ENCODE peak calls at places on chromosomes 3 and 15, in six cellular contexts. D is K562, E is HepG2, Z is GM12878, F is H1, X is GM12892. A is an unnamed sample.

GRCh38 chr3:107668398-107668797 is 145.6 kb downstream of the BBX start:
- DNase-seq in F (no peak), E (no peak), Z (no peak), X (no peak), D (no peak), A (no peak)

GRCh38 chr3:186953011-186953487 is 22.7 kb downstream of the ST6GAL1 start:
- DNase-seq in E (no peak), X (no peak), Z (no peak), F (no peak), D (no peak), A (no peak)

GRCh38 chr3:177557561-177557960 is 360.3 kb upstream of the TBL1XR1 start:
- DNase-seq in E (no peak), F (no peak), X (no peak), Z (no peak), D (no peak), A (no peak)

GRCh38 chr15:58694641-58695398 is 54.7 kb downstream of the ADAM10 start:
- DNase-seq in X (no peak), Z (no peak), F (no peak), D (no peak), E (no peak), A (no peak)

GRCh38 chr15:59223736-59224135 is 17.1 kb downstream of the LDHAL6B start:
- DNase-seq in Z (no peak), D (no peak), F (no peak), E (no peak), X (no peak), A (no peak)

GRCh38 chr3:10561162-10561561 is 55.8 kb upstream of the ATP2B2 start:
- DNase-seq in E (no peak), D (no peak), Z (no peak), F (no peak), X (no peak), A (no peak)

GRCh38 chr3:54963621-54964020 is 35.8 kb upstream of the LRTM1 start:
- DNase-seq in X (no peak), Z (no peak), F (no peak), D (no peak), E (no peak), A (no peak)

GRCh38 chr3:11716576-11717250 is 73.0 kb upstream of the VGLL4 start:
- DNase-seq in Z (no peak), D (no peak), X (no peak), F (no peak), E (no peak), A (no peak)

GRCh38 chr3:126607214-126607908 is 47.6 kb downstream of the TXNRD3 start:
- DNase-seq in F (no peak), D (peak), E (no peak), Z (no peak), X (no peak), A (no peak)

GRCh38 chr3:154486949-154487348 is 57.0 kb upstream of the GPR149 start:
- DNase-seq in Z (no peak), D (no peak), E (no peak), F (no peak), X (no peak), A (no peak)

GRCh38 chr3:127738192-127738840 is 65.6 kb downstream of the ABTB1 start:
- DNase-seq in X (no peak), F (no peak), Z (no peak), D (no peak), E (no peak), A (no peak)

GRCh38 chr3:35081902-35082301 is 557.4 kb upstream of the ARPP21 start:
- DNase-seq in F (no peak), E (no peak), D (no peak), Z (no peak), X (no peak), A (no peak)

GRCh38 chr15:79265987-79266579 is 16.4 kb upstream of the ANKRD34C start:
- DNase-seq in E (no peak), F (no peak), X (no peak), Z (no peak), D (no peak), A (no peak)

GRCh38 chr15:53193149-53193548 is 403.0 kb upstream of the ONECUT1 start:
- DNase-seq in E (peak), D (no peak), X (no peak), Z (no peak), F (no peak), A (no peak)

GRCh38 chr3:15783361-15783969 is 14.3 kb downstream of the ANKRD28 start:
- DNase-seq in E (no peak), X (no peak), Z (no peak), F (no peak), D (no peak), A (no peak)

GRCh38 chr15:57591822-57592367 is at the start of gene MYZAP:
- DNase-seq in E (no peak), Z (no peak), X (peak), D (peak), F (no peak), A (peak)

GRCh38 chr3:85576091-85576690 is 617.4 kb downstream of the CADM2 start:
- DNase-seq in D (peak), F (peak), X (no peak), E (peak), Z (no peak), A (peak)

GRCh38 chr15:78714890-78715289 is 73.9 kb upstream of the CHRNB4 start:
- DNase-seq in Z (no peak), D (no peak), X (no peak), F (no peak), E (peak), A (no peak)

GRCh38 chr3:129605593-129606521 is 619 bp downstream of the PLXND1 start:
- DNase-seq in Z (no peak), F (no peak), X (no peak), E (no peak), D (peak), A (peak)

GRCh38 chr15:91271565-91272153 is 171.6 kb downstream of the SV2B start:
- DNase-seq in Z (peak), F (no peak), X (no peak), D (peak), E (peak), A (peak)

GRCh38 chr3:4754180-4755086 is 224.8 kb upstream of the BHLHE40 start:
- DNase-seq in E (no peak), X (peak), F (no peak), Z (peak), D (no peak), A (peak)

GRCh38 chr3:37282996-37283395 is 108.6 kb upstream of the LRRFIP2 start:
- DNase-seq in E (no peak), X (no peak), D (no peak), F (no peak), Z (no peak), A (no peak)

DNA sequence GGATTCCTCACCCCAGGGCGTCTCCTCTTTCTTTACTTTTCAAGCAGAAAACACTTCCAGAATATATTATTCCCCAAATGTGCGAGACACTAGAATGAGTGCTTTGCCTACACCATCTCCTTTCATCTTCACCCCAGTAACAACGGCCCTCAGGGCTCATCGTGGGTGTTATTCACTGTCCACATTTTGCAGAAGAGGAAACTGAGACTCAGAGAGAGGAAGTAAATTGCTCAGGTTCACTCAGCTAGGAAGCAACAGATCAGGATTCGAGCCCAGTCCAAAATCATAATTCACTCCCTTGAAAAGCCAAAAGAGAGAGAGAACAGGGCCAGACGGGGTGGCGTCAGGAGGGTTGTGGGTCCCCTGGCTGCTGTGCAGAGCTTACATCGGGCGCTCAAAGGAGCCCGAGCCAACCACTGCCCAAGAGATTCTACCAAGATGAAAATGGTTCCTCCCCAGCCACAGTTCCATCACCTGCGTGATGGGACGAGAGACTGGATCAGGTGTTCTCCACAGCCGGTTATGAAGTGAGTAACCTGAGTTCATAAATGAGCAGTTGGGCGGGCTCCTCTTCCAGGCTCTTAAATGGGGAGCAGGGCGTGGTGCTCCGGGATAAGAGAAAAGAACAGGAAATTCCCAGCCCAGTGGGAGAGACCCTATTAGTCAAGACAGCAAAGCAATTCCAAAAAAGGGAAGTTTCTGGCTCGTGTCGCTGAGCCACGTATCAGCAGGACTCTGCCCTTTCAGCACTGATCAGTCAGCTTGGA is 48.6 kb upstream of the FLNB start:
- DNase-seq in Z (no peak), X (no peak), F (no peak), D (no peak), E (no peak), A (no peak)
- TF ChIP-seq POLR2A in Z (no peak), X (no peak), F (no peak), D (no peak), E (no peak), A (no peak)

DNA sequence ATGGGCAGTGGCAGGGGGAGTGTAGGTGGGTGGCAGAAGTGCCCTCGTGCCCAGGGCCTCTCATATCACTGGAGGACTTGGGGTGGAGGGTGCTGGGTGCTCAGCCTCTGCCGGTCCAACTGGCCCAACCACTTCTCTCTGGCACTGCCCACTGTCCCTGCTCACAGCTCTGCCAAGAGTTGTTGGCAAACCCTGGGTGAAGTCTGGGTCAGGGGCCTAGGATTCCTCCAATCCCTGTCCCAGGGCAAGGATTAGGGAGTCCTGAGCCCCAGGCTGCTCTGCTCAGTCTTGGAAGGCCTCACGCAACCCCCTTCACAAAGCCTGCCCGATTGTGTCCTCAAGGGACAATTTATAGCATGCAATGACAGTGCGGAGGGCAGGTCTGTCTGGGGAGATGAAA is 5.2 kb upstream of the PRKCD start:
- DNase-seq in X (no peak), F (no peak), D (no peak), E (no peak), Z (no peak), A (no peak)
- TF ChIP-seq TAF1 in X (no peak), F (no peak), D (no peak), E (no peak), Z (no peak), A (no peak)

GRCh38 chr3:157148123-157148889 is 11.6 kb downstream of the CCNL1 start:
- DNase-seq in Z (no peak), X (no peak), D (no peak), F (no peak), E (no peak), A (no peak)
- TF ChIP-seq POLR2AphosphoS5 in Z (peak), X (peak), D (peak), F (peak), E (peak), A (peak)

GRCh38 chr3:150303776-150304175 is 104.3 kb upstream of the TSC22D2 start:
- DNase-seq in Z (peak), X (no peak), F (no peak), D (peak), E (peak), A (no peak)

GRCh38 chr3:150300376-150300775 is 107.7 kb upstream of the TSC22D2 start:
- DNase-seq in Z (no peak), E (no peak), F (no peak), D (no peak), X (no peak), A (no peak)

GRCh38 chr3:150299221-150299620 is 108.9 kb upstream of the TSC22D2 start:
- DNase-seq in Z (no peak), D (no peak), E (no peak), X (no peak), F (no peak), A (no peak)

GRCh38 chr3:150302246-150302645 is 105.9 kb upstream of the TSC22D2 start:
- DNase-seq in X (no peak), F (no peak), Z (no peak), E (no peak), D (no peak), A (no peak)

DNA sequence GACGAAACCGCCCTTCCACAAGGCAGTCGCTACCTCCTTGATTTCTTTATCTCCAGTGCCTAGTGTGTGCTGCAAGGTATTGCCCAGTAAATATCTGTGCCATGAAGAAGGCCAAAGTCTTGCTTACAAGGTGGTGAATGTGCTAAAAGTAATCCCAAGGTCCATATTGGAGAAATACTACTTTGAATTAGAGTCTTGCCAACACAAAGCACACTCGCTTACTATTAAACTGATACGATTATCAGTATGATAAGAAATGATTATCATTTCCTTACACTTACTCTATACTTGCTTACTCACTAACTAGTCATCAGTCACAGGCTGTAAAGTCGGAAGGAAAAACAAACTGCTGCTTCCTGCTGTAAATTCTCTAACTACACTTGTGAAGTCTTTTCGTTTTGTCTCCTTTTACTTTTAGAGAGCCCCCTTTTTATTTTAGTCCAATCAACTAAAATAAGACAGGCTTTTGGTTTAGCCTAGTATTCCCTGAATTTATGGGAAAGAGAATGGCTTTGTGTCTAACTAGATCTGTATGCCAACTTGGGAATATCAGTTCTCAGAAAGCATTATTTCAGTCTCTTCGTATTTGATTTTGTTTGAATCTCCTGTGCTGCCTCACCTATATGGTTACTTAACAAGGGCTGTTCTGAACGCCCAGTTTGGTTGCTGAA is 107.1 kb upstream of the TSC22D2 start:
- DNase-seq in D (no peak), X (no peak), E (no peak), Z (no peak), F (no peak), A (no peak)
- TF ChIP-seq POLR2A in D (no peak), X (no peak), E (no peak), Z (no peak), F (no peak), A (no peak)

DNA sequence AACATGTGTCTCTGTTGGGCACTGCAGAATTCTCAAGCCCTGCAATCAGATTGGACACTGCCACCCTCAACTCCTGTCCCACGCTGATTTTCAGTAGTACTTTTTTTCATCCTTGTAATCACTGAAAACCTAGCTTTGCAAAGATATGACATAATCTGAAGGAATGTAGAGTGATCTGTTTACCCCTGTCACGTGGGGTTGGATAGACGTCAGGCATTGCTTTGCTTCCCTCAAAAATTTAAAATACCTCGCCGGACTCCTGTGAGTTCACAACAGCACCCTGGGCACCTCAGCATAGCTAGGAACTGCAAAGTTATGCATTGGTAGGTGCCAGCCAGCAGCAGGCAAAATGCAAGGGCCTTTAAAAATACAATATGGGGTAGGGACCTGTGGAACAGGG is 71.1 kb upstream of the OXTR start:
- DNase-seq in D (no peak), Z (no peak), X (no peak), E (no peak), F (no peak), A (no peak)
- TF ChIP-seq TAF1 in D (no peak), Z (no peak), X (no peak), E (no peak), F (no peak), A (no peak)

DNA sequence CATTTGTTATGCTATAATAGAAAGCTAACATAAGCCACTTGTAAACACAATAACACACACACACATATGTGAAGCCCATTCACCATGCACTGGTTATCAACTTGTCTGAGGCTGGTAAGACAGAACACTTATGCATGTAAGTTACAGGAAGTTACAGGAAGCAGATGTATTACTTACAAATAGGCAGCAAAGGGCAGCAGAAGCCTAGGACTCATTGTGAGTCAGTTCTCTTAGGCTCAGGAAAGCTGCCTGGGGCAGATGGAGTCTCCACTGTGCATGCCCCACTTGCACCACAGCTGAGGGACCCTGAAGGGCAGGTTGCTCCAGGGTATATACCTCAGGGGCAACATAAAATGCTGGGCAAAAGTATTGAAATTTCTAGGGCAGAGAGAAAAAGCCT is 748.8 kb upstream of the CCDC54 start:
- DNase-seq in F (no peak), E (no peak), X (no peak), D (no peak), Z (no peak), A (no peak)
- TF ChIP-seq POLR2AphosphoS5 in F (no peak), E (no peak), X (no peak), D (no peak), Z (no peak), A (no peak)

GRCh38 chr15:101192081-101192480 is 59.8 kb downstream of the CHSY1 start:
- DNase-seq in D (no peak), Z (no peak), X (no peak), F (no peak), E (no peak), A (no peak)
- TF ChIP-seq POLR2A in D (no peak), Z (no peak), X (no peak), F (no peak), E (no peak), A (no peak)

GRCh38 chr15:71083349-71083748 is 31.9 kb upstream of the THSD4 start:
- DNase-seq in Z (no peak), F (no peak), E (no peak), X (no peak), D (no peak), A (no peak)
- TF ChIP-seq TAF1 in Z (no peak), F (no peak), E (no peak), X (no peak), D (no peak), A (no peak)

A was measured in GM12891.